ENCODE peak calls at places on chromosomes 1 and 21, in nine cellular contexts. X is sigmoid colon; Z is hypothalamus; Q is activated effector memory CD4-positive, alpha-beta T cell treated with anti-CD3 and anti-CD28 coated beads, Interleukin-2, amount 50 U/mL, for 16 hours; T is CD4-positive, CD25-positive, alpha-beta regulatory T cell; E is heart left ventricle; G is midbrain; A is right atrium auricular region; B is SW480. I is an unnamed sample.

GRCh38 chr21:30842990-30843389 is 13.4 kb upstream of the KRTAP7-1 start:
- DNase-seq in X (no peak), Z (no peak), Q (no peak), T (no peak), E (no peak), G (no peak), A (no peak), B (no peak), I (no peak)

GRCh38 chr1:155912056-155912536 is 947 bp upstream of the RIT1 start:
- DNase-seq in X (no peak), Z (no peak), Q (no peak), T (no peak), E (no peak), G (no peak), A (no peak), B (peak; percentile 17), I (no peak)

GRCh38 chr1:41713557-41714327 is 205.0 kb downstream of the HIVEP3 start:
- DNase-seq in X (no peak), Z (no peak), Q (peak; percentile 48), T (no peak), E (no peak), G (no peak), A (no peak), B (peak; percentile 43), I (no peak)

GRCh38 chr1:74363220-74363619 is 128.0 kb downstream of the TNNI3K start:
- DNase-seq in X (no peak), Z (peak; percentile 8), Q (no peak), T (no peak), E (peak; percentile 66), G (peak; percentile 11), A (no peak), B (no peak), I (no peak)

GRCh38 chr1:234851450-234852438 is 241.8 kb upstream of the IRF2BP2 start:
- DNase-seq in X (no peak), Z (no peak), Q (no peak), T (no peak), E (no peak), G (peak; percentile 21), A (no peak), B (no peak), I (no peak)

GRCh38 chr1:93442276-93442675 is 5.6 kb upstream of the FNBP1L start:
- DNase-seq in X (no peak), Z (no peak), Q (no peak), T (no peak), E (no peak), G (no peak), A (no peak), B (peak; percentile 83), I (no peak)

GRCh38 chr21:45183852-45184251 is 103.8 kb downstream of the POFUT2 start:
- DNase-seq in X (no peak), Z (no peak), Q (no peak), T (no peak), E (no peak), G (no peak), A (no peak), B (no peak), I (no peak)

GRCh38 chr1:228012555-228012954 is 5.8 kb downstream of the WNT3A start:
- DNase-seq in X (no peak), Z (no peak), Q (no peak), T (no peak), E (peak; percentile 1), G (no peak), A (peak; percentile 7), B (no peak), I (no peak)

GRCh38 chr1:18962855-18963737 is 6.6 kb upstream of the IFFO2 start:
- DNase-seq in X (peak; percentile 51), Z (no peak), Q (no peak), T (no peak), E (no peak), G (no peak), A (no peak), B (no peak), I (no peak)

GRCh38 chr21:32894321-32894720 is 122.8 kb upstream of the PAXBP1 start:
- DNase-seq in X (no peak), Z (no peak), Q (no peak), T (no peak), E (no peak), G (no peak), A (no peak), B (no peak), I (no peak)

GRCh38 chr1:236550961-236551851 is 27.4 kb downstream of the LGALS8 start:
- DNase-seq in X (no peak), Z (no peak), Q (no peak), T (no peak), E (no peak), G (no peak), A (no peak), B (no peak), I (no peak)

GRCh38 chr1:221723018-221723917 is 18.6 kb downstream of the DUSP10 start:
- DNase-seq in X (no peak), Z (no peak), Q (no peak), T (no peak), E (no peak), G (no peak), A (no peak), B (no peak), I (no peak)

GRCh38 chr1:169326644-169327316 is 40.8 kb downstream of the NME7 start:
- DNase-seq in X (no peak), Z (no peak), Q (no peak), T (no peak), E (no peak), G (no peak), A (no peak), B (no peak), I (no peak)

GRCh38 chr1:228487336-228488106 is at the start of gene RNF187:
- DNase-seq in X (peak; percentile 93), Z (no peak), Q (peak; percentile 95), T (peak; percentile 76), E (peak; percentile 90), G (no peak), A (peak; percentile 86), B (no peak), I (peak; percentile 72)

GRCh38 chr1:218705391-218705790 is 360.3 kb downstream of the TGFB2 start:
- DNase-seq in X (no peak), Z (no peak), Q (no peak), T (no peak), E (no peak), G (no peak), A (no peak), B (peak; percentile 33), I (no peak)

GRCh38 chr1:208223136-208223535 is 21.0 kb downstream of the PLXNA2 start:
- DNase-seq in X (no peak), Z (no peak), Q (no peak), T (no peak), E (no peak), G (no peak), A (no peak), B (no peak), I (no peak)

GRCh38 chr1:103220503-103221095 is 112.3 kb upstream of the COL11A1 start:
- DNase-seq in X (no peak), Z (no peak), Q (no peak), T (no peak), E (no peak), G (no peak), A (no peak), B (no peak), I (no peak)

GRCh38 chr1:54927475-54928240 is 40.7 kb upstream of the DHCR24 start:
- DNase-seq in X (no peak), Z (no peak), Q (no peak), T (no peak), E (peak; percentile 71), G (no peak), A (no peak), B (no peak), I (no peak)

GRCh38 chr1:234368320-234369032 is 4.8 kb upstream of the COA6 start:
- DNase-seq in X (no peak), Z (no peak), Q (peak; percentile 77), T (no peak), E (no peak), G (no peak), A (no peak), B (no peak), I (no peak)

GRCh38 chr1:27591622-27592021 is 12.3 kb downstream of the AHDC1 start:
- DNase-seq in X (no peak), Z (no peak), Q (no peak), T (no peak), E (no peak), G (no peak), A (no peak), B (no peak), I (no peak)

GRCh38 chr1:54919367-54920359 is 32.7 kb upstream of the DHCR24 start:
- DNase-seq in X (no peak), Z (no peak), Q (no peak), T (no peak), E (peak; percentile 19), G (no peak), A (no peak), B (no peak), I (no peak)

GRCh38 chr21:39221997-39222486 is 38.8 kb upstream of the PSMG1 start:
- DNase-seq in X (no peak), Z (no peak), Q (no peak), T (no peak), E (no peak), G (no peak), A (no peak), B (no peak), I (no peak)

GRCh38 chr1:160954158-160955104 is at the start of gene ITLN2:
- DNase-seq in X (no peak), Z (no peak), Q (peak; percentile 76), T (peak; percentile 11), E (no peak), G (no peak), A (no peak), B (peak; percentile 68), I (no peak)